ENCODE peak calls at places on chromosomes 6 and 20, in four cellular contexts. U is HCT116, S is GM12878, R is K562. D is an unnamed sample.

GRCh38 chr6:24876496-24877465 is 59.0 kb downstream of the RIPOR2 start:
- DNase-seq in U (no peak), R (no peak), S (no peak), D (no peak)

GRCh38 chr6:3748208-3748701 is 3.3 kb downstream of the PXDC1 start:
- DNase-seq in U (peak), R (peak), S (no peak), D (peak)

GRCh38 chr6:158687507-158687906 is 37.7 kb downstream of the SYTL3 start:
- DNase-seq in S (no peak), U (no peak), R (no peak), D (no peak)

GRCh38 chr6:130322673-130323268 is 43.0 kb upstream of the TMEM200A start:
- DNase-seq in U (peak), R (peak), S (peak), D (peak)

GRCh38 chr6:45156075-45156474 is 172.1 kb upstream of the RUNX2 start:
- DNase-seq in R (peak), U (no peak), S (peak), D (no peak)

GRCh38 chr20:43022081-43022480 is 167.6 kb downstream of the PTPRT start:
- DNase-seq in R (no peak), S (no peak), U (no peak), D (no peak)

GRCh38 chr6:142846883-142847287 is 98.1 kb downstream of the HIVEP2 start:
- DNase-seq in S (no peak), R (no peak), U (no peak), D (peak)

GRCh38 chr20:18908109-18908508 is 94.5 kb downstream of the SCP2D1 start:
- DNase-seq in R (no peak), S (no peak), U (no peak), D (no peak)

GRCh38 chr6:165573671-165574070 is 89.4 kb downstream of the PDE10A start:
- DNase-seq in U (peak), R (no peak), S (no peak), D (peak)

GRCh38 chr20:36307412-36308317 is 1.5 kb downstream of the DLGAP4 start:
- DNase-seq in U (no peak), R (peak), S (no peak), D (no peak)

GRCh38 chr20:56360133-56360898 is 1.5 kb downstream of the FAM210B start:
- DNase-seq in U (no peak), R (no peak), S (no peak), D (no peak)

GRCh38 chr6:116595247-116595646 is 21.0 kb upstream of the RSPH4A start:
- DNase-seq in R (no peak), S (no peak), U (no peak), D (no peak)

GRCh38 chr6:153511896-153512496 is 380.9 kb upstream of the RGS17 start:
- DNase-seq in R (peak), S (no peak), U (peak), D (peak)

GRCh38 chr6:122151066-122151465 is 248.4 kb upstream of the HSF2 start:
- DNase-seq in R (no peak), S (no peak), U (no peak), D (no peak)

GRCh38 chr6:154488802-154489437 is 21.6 kb downstream of the CNKSR3 start:
- DNase-seq in R (no peak), S (no peak), U (peak), D (no peak)

DNA sequence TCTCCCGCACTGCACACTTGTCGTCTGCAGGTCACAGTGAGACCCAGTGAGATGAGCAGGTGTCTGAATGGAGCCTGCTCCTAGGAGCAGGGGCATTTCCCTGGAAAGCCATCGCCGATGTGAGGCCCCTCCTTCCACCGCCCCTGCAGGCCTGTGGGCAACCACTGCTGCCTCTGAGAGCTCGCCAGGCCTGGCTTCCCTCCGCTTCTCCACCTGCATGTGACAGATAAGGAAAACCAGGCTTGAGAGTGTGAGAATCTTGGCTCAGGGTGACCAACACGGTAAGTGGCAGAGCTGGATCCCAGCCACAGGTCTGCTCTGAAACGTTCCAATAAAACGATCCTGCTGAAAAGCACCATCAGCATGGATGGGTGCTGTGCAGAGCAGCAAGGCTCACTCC is 332.8 kb downstream of the CDH4 start:
- DNase-seq in R (no peak), S (no peak), U (no peak), D (no peak)
- TF ChIP-seq POLR2AphosphoS5 in R (no peak), S (no peak), U (no peak), D (no peak)

DNA sequence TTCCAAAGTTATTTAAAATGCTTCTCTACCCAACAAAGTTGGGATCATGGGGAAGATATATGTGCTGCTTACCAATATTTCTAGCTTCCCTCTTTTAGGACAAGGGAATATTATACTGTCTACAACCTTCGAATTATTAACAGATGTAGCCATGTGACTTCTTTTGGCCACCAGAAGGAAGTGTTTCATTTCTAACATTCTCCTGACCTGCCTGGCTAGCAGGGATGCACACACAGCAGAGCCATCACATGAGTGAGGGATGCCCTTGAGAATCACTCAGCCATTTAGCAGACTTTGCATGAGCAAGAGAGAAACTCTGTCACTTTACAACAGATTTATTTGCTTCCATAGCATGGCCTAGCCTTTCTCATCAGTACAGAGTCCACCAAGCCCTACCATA is 230.7 kb upstream of the MARCKS start:
- DNase-seq in R (no peak), S (no peak), U (no peak), D (no peak)
- TF ChIP-seq REST in R (no peak), S (no peak), U (no peak), D (no peak)

DNA sequence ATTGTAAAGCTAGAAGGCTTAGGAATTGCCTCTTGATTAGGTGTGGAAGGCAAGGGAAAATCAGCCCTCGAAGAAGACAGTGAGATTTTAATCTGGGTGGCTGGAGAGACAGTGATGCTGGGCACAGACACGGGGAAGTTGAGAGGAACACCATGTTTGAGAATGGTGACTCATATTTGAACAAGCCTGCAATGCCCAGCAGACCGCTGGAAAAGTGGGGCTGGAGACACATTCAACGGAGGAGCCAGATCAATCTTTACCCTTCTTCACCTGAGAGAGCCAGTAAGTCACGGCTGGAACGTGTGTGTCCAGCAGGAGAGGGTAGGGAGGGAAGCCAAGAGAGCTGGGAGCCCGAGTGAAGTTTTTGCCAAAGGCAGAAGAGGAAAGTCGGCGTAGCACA is 3.7 kb upstream of the ESR1 start:
- DNase-seq in S (no peak), R (no peak), U (no peak), D (no peak)
- TF ChIP-seq SIN3A in S (no peak), R (no peak), U (no peak), D (no peak)

DNA sequence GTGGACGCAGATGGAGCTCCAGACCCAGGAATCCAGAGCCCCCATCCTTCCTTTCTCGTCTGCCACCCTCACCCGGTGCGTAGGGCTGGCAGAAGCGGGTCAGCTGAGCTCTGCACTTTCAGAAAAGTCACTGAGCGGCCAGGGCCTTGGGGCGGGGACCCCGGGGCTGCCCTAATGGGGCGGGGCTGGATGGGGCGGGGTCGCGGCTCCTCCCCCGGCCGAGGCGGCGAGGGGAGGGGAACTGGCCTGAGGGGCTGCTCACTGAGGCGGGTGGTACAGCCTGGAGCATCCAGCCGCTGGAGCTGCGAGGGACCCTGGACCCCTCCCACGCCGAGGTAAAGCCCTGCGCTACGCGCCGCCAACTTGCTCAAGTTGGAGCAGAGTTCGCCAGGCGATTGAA is at the start of the genes DEFB124 and REM1:
- DNase-seq in R (peak), U (no peak), S (no peak), D (no peak)
- TF ChIP-seq POLR2AphosphoS5 in R (no peak), U (no peak), S (no peak), D (no peak)

DNA sequence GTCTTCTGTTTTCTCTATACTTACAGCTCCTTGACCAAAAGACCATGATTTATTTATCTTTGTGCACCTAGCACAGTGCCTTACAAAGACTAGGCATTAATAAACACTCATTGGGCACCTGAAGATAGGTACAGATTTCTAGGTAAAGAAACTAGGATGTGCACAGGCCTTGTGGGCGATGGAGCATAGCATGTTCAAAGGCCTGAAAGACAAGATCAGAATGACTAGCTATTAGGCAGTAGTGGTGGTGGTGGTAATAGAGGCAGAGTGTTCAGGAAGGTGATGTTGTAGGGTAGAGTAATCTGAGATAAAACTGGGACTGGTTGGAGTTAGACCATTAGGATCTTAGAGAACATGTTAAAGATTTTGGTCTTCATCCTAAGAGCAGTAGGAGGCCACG is 3.9 kb downstream of the TXLNB start:
- DNase-seq in S (no peak), U (no peak), R (no peak), D (no peak)
- TF ChIP-seq REST in S (peak), U (no peak), R (no peak), D (no peak)

GRCh38 chr6:112780498-112781096 is 433.5 kb downstream of the RFPL4B start:
- DNase-seq in S (peak), R (peak), U (peak), D (peak)
- TF ChIP-seq SIN3A in S (no peak), R (no peak), U (no peak), D (no peak)

GRCh38 chr20:57941121-57941522 is 231.3 kb upstream of the PMEPA1 start:
- DNase-seq in S (no peak), U (no peak), R (no peak), D (no peak)

GRCh38 chr20:57940376-57940775 is 230.6 kb upstream of the PMEPA1 start:
- DNase-seq in U (no peak), R (no peak), S (no peak), D (no peak)

GRCh38 chr20:57943291-57943690 is 233.5 kb upstream of the PMEPA1 start:
- DNase-seq in R (no peak), U (no peak), S (no peak), D (no peak)

GRCh38 chr20:57939499-57939898 is 229.7 kb upstream of the PMEPA1 start:
- DNase-seq in S (no peak), U (no peak), R (no peak), D (no peak)

GRCh38 chr20:57941572-57942381 is 232.0 kb upstream of the PMEPA1 start:
- DNase-seq in S (no peak), U (no peak), R (no peak), D (no peak)
- TF ChIP-seq POLR2AphosphoS5 in S (no peak), U (no peak), R (no peak), D (no peak)

GRCh38 chr6:90025418-90026089 is 131.3 kb downstream of the GJA10 start:
- DNase-seq in U (peak), R (no peak), S (no peak), D (no peak)
- TF ChIP-seq REST in U (no peak), R (no peak), S (no peak), D (no peak)

DNA sequence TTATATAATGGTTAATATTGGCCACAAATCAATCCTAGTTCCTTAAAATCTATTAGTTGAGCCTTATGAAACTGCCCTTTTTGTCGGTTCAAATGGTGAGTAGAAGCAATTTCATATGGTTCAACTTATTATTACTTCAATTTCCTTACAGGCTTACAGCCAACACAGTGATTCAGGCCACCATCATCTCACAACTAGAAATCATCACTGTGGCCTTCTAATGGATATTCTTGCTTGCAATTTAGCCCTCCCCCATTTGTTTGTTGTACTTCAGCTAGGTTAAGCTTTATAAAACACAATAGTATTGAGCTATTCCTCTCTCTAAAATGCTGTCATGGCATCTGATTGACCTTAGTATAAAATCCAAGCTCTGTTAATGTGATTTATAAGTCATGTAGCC is 36.5 kb downstream of the LAMA2 start:
- DNase-seq in S (no peak), R (no peak), U (no peak), D (no peak)
- TF ChIP-seq SIN3A in S (no peak), R (no peak), U (no peak), D (no peak)

DNA sequence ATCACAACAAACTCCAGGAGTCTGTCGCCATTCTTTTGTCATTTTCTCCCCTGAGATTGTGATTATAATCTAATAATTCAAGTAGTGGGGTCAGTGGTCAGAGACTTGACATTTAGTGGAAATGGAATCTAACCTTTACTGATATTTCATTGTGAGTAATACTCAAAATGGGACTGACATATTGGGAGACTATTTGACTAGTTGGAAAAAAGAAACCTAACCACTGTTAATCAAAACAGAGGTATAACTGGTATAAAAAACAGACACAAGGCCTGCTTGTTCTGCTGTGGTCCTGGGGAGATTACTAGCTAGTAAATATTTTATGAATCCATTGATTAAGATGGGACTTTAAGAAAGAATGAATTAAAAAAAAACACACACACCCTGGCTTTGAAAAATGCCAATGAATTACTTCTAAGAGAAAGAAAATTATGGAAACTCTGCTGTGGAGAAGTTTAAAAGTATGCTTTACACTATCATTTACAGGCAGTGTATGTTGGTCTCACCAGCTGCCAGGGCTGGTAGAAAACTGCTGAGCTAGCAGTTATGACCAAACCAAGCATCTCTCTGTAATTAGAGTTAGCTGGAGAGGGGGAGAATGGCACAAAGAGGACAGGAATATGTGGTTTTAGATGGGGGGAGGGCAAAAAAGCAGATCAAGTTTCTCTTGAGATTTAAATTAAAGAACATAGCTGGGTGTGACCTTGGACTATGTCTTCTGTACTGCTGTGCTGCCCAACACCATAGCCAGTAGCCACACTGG is 103.7 kb downstream of the FYN start:
- DNase-seq in U (no peak), S (no peak), R (no peak), D (no peak)
- TF ChIP-seq POLR2AphosphoS5 in U (no peak), S (no peak), R (no peak), D (no peak)

D was measured in Panc1.